ENCODE peak calls at places on chromosomes 12 and 14, in four cellular contexts. U, A, H and R are unnamed samples.

GRCh38 chr12:62924084-62924483 is 10.9 kb downstream of the PPM1H start:
- DNase-seq in U (no peak), A (no peak), H (no peak), R (no peak)

GRCh38 chr12:127485528-127485927 is 781.4 kb upstream of the TMEM132C start:
- DNase-seq in U (no peak), H (no peak), A (no peak), R (no peak)

GRCh38 chr12:6607751-6608591 is 792 bp upstream of the CHD4 start:
- DNase-seq in U (peak; percentile 80), H (peak; percentile 76), A (peak; percentile 81), R (peak; percentile 95)

GRCh38 chr12:104649217-104649834 is 192.6 kb downstream of the CHST11 start:
- DNase-seq in A (no peak), U (no peak), H (no peak), R (no peak)

GRCh38 chr14:65321370-65321875 is 91.1 kb upstream of the FUT8 start:
- DNase-seq in A (no peak), H (no peak), U (no peak), R (no peak)

GRCh38 chr12:107236824-107237467 is 143.6 kb upstream of the CRY1 start:
- DNase-seq in U (no peak), A (no peak), H (no peak), R (peak; percentile 71)

GRCh38 chr14:88993946-88994345 is 169.5 kb downstream of the TTC8 start:
- DNase-seq in H (peak; percentile 43), U (no peak), A (no peak), R (no peak)

GRCh38 chr14:47442206-47442605 is 233.2 kb downstream of the MDGA2 start:
- DNase-seq in H (no peak), A (no peak), U (no peak), R (no peak)

GRCh38 chr12:118288174-118288573 is 84.5 kb downstream of the TAOK3 start:
- DNase-seq in H (no peak), A (no peak), U (no peak), R (no peak)

GRCh38 chr14:29752221-29752923 is 175.3 kb downstream of the PRKD1 start:
- DNase-seq in H (no peak), U (no peak), A (no peak), R (no peak)

GRCh38 chr14:85415015-85415712 is 114.8 kb upstream of the FLRT2 start:
- DNase-seq in U (no peak), H (peak; percentile 85), A (no peak), R (no peak)

GRCh38 chr14:66070542-66071319 is 415.4 kb upstream of the CCDC196 start:
- DNase-seq in H (peak; percentile 55), U (no peak), A (peak; percentile 49), R (peak; percentile 29)

GRCh38 chr12:75699728-75700496 is 188.5 kb upstream of the KRR1 start:
- DNase-seq in H (no peak), U (no peak), A (no peak), R (no peak)

GRCh38 chr14:105851716-105852377 is 325.5 kb downstream of the TMEM121 start:
- DNase-seq in H (no peak), A (no peak), U (no peak), R (no peak)

GRCh38 chr14:73718742-73719251 is 4.6 kb upstream of the PNMA1 start:
- DNase-seq in H (no peak), U (no peak), A (no peak), R (no peak)
- H3K4me3 ChIP-seq in H (no peak overlapping the region), U (no peak overlapping the region), A (no peak overlapping the region), R (no peak overlapping the region)

GRCh38 chr14:20706657-20707355 is 18.2 kb downstream of the ANG start:
- DNase-seq in U (no peak), H (no peak), A (no peak), R (no peak)
- H3K4me3 ChIP-seq in U (no peak overlapping the region), H (no peak overlapping the region), A (no peak overlapping the region), R (no peak overlapping the region)

GRCh38 chr14:104117341-104118005 is 20.9 kb upstream of the KIF26A start:
- DNase-seq in H (no peak), U (no peak), A (no peak), R (no peak)
- H3K4me3 ChIP-seq in H (peak overlapping the region; percentile 54), U (no peak overlapping the region), A (no peak overlapping the region), R (no peak overlapping the region)

GRCh38 chr12:54300267-54300731 is 516 bp downstream of the NFE2 start:
- DNase-seq in U (no peak), A (no peak), H (no peak), R (no peak)
- H3K4me3 ChIP-seq in U (no peak overlapping the region), A (no peak overlapping the region), H (peak overlapping the region; percentile 29), R (no peak overlapping the region)

GRCh38 chr12:128707488-128707887 is 116.3 kb downstream of the SLC15A4 start:
- DNase-seq in U (no peak), H (no peak), A (no peak), R (no peak)

GRCh38 chr12:128702344-128702743 is 121.4 kb downstream of the SLC15A4 start:
- DNase-seq in U (no peak), A (no peak), H (no peak), R (no peak)

GRCh38 chr12:128708789-128709188 is 115.0 kb downstream of the SLC15A4 start:
- DNase-seq in U (no peak), A (no peak), H (no peak), R (no peak)

GRCh38 chr12:128705140-128705539 is 118.6 kb downstream of the SLC15A4 start:
- DNase-seq in H (no peak), A (no peak), U (no peak), R (no peak)
- H3K4me3 ChIP-seq in H (no peak overlapping the region), A (no peak overlapping the region), U (no peak overlapping the region), R (no peak overlapping the region)

DNA sequence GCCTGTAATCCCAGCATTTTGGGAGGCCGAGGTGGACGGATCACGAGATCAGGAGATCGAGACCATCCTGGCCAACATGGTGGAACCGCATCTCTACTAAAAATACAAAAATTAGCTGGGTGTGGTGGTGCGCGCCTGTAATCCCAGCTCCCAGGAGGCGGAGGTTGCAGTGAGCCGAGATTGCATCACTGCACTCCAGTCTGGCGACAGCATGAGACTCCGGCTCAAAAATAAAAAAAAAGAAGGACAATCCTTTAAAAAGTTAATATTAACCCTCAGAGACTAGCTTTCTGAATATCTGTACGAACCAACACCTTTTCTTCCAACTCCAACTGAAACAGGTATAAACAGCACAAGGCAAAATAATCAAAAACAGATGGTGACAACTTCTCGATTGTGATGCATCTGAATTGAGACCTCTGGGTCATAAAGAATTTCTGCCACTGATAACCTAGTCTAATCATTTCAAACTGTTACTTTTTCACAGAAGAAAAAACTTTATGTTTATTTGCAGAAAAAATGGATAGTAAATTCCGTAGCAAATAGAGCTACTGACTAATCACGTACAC is 27.8 kb downstream of the CLIP1 start:
- DNase-seq in U (no peak), H (no peak), A (no peak), R (no peak)
- H3K4me3 ChIP-seq in U (no peak overlapping the region), H (peak overlapping the region; percentile 14), A (no peak overlapping the region), R (no peak overlapping the region)

DNA sequence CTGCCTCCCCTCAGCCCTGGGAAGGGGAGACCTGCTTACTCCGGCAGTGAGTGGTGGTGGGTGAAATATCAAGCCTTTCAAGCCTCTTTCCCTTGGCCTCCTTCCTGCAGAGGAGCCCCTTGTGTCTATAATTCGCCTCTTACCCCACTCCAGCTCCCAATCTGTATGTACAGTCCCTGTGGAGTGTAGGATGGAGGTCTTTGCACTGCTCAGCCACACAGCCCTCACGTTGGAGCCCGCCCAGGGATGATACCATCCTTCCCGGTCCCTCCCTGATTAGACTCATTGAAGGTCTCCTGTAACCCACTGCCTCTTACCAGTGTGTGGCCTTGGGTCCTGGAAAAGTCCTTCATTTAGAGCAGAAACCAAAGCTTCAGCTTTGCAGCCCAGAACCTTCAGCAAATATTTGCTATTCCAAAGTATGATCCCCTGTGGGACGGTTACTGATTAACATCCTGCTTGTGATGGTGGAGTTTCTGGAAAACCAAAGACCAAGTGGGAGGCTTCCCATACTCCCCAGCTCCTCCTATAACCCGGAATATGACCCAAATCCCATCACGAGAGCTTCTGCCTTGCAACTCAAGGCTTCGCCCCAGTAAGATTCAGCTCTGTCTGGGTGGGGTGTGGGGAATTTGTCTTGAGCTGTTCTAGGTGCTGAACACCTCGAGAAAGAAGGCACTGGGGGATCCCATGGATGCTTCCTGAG is at the start of gene SERPINA10:
- DNase-seq in H (no peak), U (no peak), A (no peak), R (no peak)
- H3K4me3 ChIP-seq in H (no peak within 1 kb of the TSS), U (no peak within 1 kb of the TSS), A (no peak within 1 kb of the TSS), R (no peak within 1 kb of the TSS)